ENCODE peak calls at places on chromosome X, in four cellular contexts. One of them, this sample, is unnamed.

GRCh38 chrX:42930951-42931350 is 153.0 kb upstream of the PPP1R2C start:
- DNase-seq in PC-3: no peak
- DNase-seq in hepatocyte: no peak
- DNase-seq in tibial nerve: no peak
- DNase-seq in this sample: no peak

GRCh38 chrX:118901991-118902390 is 72.4 kb upstream of the LONRF3 start:
- DNase-seq in PC-3: no peak
- DNase-seq in hepatocyte: no peak
- DNase-seq in tibial nerve: no peak
- DNase-seq in this sample: no peak

GRCh38 chrX:71244359-71245128 is 9.4 kb downstream of the ZMYM3 start:
- DNase-seq in PC-3: no peak
- DNase-seq in hepatocyte: no peak
- DNase-seq in tibial nerve: no peak
- DNase-seq in this sample: no peak

GRCh38 chrX:135522132-135522530 is 1.7 kb downstream of the INTS6L start:
- DNase-seq in PC-3: no peak
- DNase-seq in hepatocyte: no peak
- DNase-seq in tibial nerve: no peak
- DNase-seq in this sample: no peak

GRCh38 chrX:10783451-10783995 is 163.1 kb upstream of the MID1 start:
- DNase-seq in PC-3: no peak
- DNase-seq in hepatocyte: no peak
- DNase-seq in tibial nerve: no peak
- DNase-seq in this sample: no peak

GRCh38 chrX:130746709-130747347 is 156.2 kb downstream of the ENOX2 start:
- DNase-seq in PC-3: no peak
- DNase-seq in hepatocyte: no peak
- DNase-seq in tibial nerve: no peak
- DNase-seq in this sample: no peak

GRCh38 chrX:13694359-13694758 is 5.4 kb downstream of the RAB9A start:
- DNase-seq in PC-3: no peak
- DNase-seq in hepatocyte: no peak
- DNase-seq in tibial nerve: no peak
- DNase-seq in this sample: no peak

GRCh38 chrX:2478546-2479419 is 22.0 kb downstream of the DHRSX start:
- DNase-seq in PC-3: no peak
- DNase-seq in hepatocyte: no peak
- DNase-seq in tibial nerve: no peak
- DNase-seq in this sample: no peak

GRCh38 chrX:10926404-10926803 is 184.7 kb upstream of the HCCS start:
- DNase-seq in PC-3: no peak
- DNase-seq in hepatocyte: no peak
- DNase-seq in tibial nerve: no peak
- DNase-seq in this sample: no peak

GRCh38 chrX:101409043-101409442 is 1.0 kb downstream of the HNRNPH2 start:
- DNase-seq in PC-3: no peak
- DNase-seq in hepatocyte: peak
- DNase-seq in tibial nerve: no peak
- DNase-seq in this sample: no peak

GRCh38 chrX:66676413-66676812 is 37.5 kb upstream of the EDA2R start:
- DNase-seq in PC-3: no peak
- DNase-seq in hepatocyte: no peak
- DNase-seq in tibial nerve: no peak
- DNase-seq in this sample: peak

GRCh38 chrX:10022580-10023245 is 55.6 kb downstream of the CLDN34 start:
- DNase-seq in PC-3: no peak
- DNase-seq in hepatocyte: no peak
- DNase-seq in tibial nerve: no peak
- DNase-seq in this sample: peak

GRCh38 chrX:11422529-11422857 is 129.3 kb downstream of the AMELX start:
- DNase-seq in PC-3: no peak
- DNase-seq in hepatocyte: no peak
- DNase-seq in tibial nerve: no peak
- DNase-seq in this sample: no peak

GRCh38 chrX:49761481-49761880 is 65.7 kb upstream of the PAGE1 start:
- DNase-seq in PC-3: peak
- DNase-seq in hepatocyte: peak
- DNase-seq in tibial nerve: no peak
- DNase-seq in this sample: peak

GRCh38 chrX:46597208-46597607 is 23.6 kb downstream of the CHST7 start:
- DNase-seq in PC-3: no peak
- DNase-seq in hepatocyte: no peak
- DNase-seq in tibial nerve: no peak
- DNase-seq in this sample: no peak

GRCh38 chrX:46599051-46599560 is 25.5 kb downstream of the CHST7 start:
- DNase-seq in PC-3: peak
- DNase-seq in hepatocyte: no peak
- DNase-seq in tibial nerve: no peak
- DNase-seq in this sample: no peak

GRCh38 chrX:22652596-22652995 is 347.2 kb upstream of the DDX53 start:
- DNase-seq in PC-3: peak
- DNase-seq in hepatocyte: peak
- DNase-seq in tibial nerve: no peak
- DNase-seq in this sample: peak

DNA sequence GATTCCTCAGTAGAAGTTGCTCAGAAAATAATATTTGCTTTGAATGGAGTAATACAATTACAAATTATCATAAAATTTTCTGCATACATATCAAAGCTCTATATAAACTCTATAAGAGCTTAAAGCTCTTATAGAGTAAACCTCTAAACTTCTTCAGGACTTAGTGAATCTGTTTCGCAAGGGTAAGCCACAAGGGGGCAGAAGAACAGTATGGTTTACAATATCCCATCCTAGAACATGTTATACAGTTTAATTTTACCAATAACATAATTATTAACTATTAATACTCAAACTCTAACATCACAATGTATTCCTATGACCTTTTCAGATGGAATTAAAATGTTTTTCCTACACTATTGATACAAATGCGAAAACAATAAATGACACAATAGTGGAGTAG is 33.8 kb upstream of the SPANXN1 start:
- DNase-seq in PC-3: peak
- DNase-seq in hepatocyte: peak
- DNase-seq in tibial nerve: no peak
- DNase-seq in this sample: peak
- TF ChIP-seq CTCF in PC-3: peak
- TF ChIP-seq CTCF in hepatocyte: peak
- TF ChIP-seq CTCF in tibial nerve: peak
- TF ChIP-seq CTCF in this sample: peak

GRCh38 chrX:40247382-40247781 is 149.6 kb upstream of the BCOR start:
- DNase-seq in PC-3: no peak
- DNase-seq in hepatocyte: no peak
- DNase-seq in tibial nerve: no peak
- DNase-seq in this sample: no peak

GRCh38 chrX:40244116-40244515 is 146.4 kb upstream of the BCOR start:
- DNase-seq in PC-3: no peak
- DNase-seq in hepatocyte: no peak
- DNase-seq in tibial nerve: no peak
- DNase-seq in this sample: no peak

GRCh38 chrX:40245411-40246140 is 147.8 kb upstream of the BCOR start:
- DNase-seq in PC-3: no peak
- DNase-seq in hepatocyte: peak
- DNase-seq in tibial nerve: no peak
- DNase-seq in this sample: no peak

GRCh38 chrX:40243699-40244098 is 145.9 kb upstream of the BCOR start:
- DNase-seq in PC-3: no peak
- DNase-seq in hepatocyte: no peak
- DNase-seq in tibial nerve: no peak
- DNase-seq in this sample: no peak

DNA sequence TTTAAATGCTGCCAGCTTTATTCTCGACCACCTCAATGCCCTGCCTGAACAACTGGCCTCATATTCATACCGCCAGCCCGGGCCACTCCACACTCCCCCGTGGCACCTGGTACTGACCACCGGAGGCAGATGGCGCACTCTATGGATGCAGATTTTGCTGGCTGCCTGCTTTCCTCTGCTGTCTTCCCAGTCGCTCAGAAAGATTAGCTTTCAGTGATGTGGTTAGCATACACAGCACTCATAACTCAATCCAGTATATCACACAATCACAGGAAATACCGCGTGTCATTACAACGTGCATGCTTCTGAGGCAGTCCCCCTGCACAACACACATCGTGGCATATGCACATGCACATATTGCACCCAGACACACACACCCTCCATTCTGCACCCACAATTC is 147.2 kb upstream of the BCOR start:
- DNase-seq in PC-3: no peak
- DNase-seq in hepatocyte: no peak
- DNase-seq in tibial nerve: no peak
- DNase-seq in this sample: no peak
- TF ChIP-seq CTCF in PC-3: no peak
- TF ChIP-seq CTCF in hepatocyte: no peak
- TF ChIP-seq CTCF in tibial nerve: no peak
- TF ChIP-seq CTCF in this sample: no peak

GRCh38 chrX:53481816-53482485 is 47.8 kb upstream of the HSD17B10 start:
- DNase-seq in PC-3: peak
- DNase-seq in hepatocyte: peak
- DNase-seq in tibial nerve: peak
- DNase-seq in this sample: peak
- TF ChIP-seq CTCF in PC-3: peak
- TF ChIP-seq CTCF in hepatocyte: peak
- TF ChIP-seq CTCF in tibial nerve: peak
- TF ChIP-seq CTCF in this sample: peak

GRCh38 chrX:18210470-18210869 is 10.2 kb downstream of the BEND2 start:
- DNase-seq in PC-3: peak
- DNase-seq in hepatocyte: no peak
- DNase-seq in tibial nerve: no peak
- DNase-seq in this sample: no peak
- TF ChIP-seq CTCF in PC-3: peak
- TF ChIP-seq CTCF in hepatocyte: peak
- TF ChIP-seq CTCF in tibial nerve: peak
- TF ChIP-seq CTCF in this sample: no peak

DNA sequence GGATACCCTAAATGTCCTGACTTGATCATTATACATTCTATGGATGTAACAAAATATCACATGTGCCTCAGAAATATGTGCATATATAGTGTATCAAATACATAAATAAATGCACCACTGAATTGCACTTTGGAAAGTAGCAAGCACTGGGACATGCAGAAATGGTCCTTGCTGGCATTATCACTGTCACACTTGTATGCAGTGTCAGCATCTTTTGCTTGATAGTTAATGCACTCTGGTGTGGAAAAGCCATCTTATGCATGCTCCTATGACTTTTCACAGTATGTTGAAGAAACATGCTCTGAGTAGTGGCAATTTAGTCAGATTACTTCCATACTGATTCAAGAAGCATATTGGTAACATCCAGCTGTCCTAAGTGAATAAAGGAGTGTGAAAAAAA is 27.5 kb upstream of the REPS2 start:
- DNase-seq in PC-3: no peak
- DNase-seq in hepatocyte: no peak
- DNase-seq in tibial nerve: no peak
- DNase-seq in this sample: no peak
- TF ChIP-seq CTCF in PC-3: no peak
- TF ChIP-seq CTCF in hepatocyte: no peak
- TF ChIP-seq CTCF in tibial nerve: no peak
- TF ChIP-seq CTCF in this sample: no peak

GRCh38 chrX:8688776-8689175 is 43.2 kb downstream of the ANOS1 start:
- DNase-seq in PC-3: no peak
- DNase-seq in hepatocyte: no peak
- DNase-seq in tibial nerve: no peak
- DNase-seq in this sample: no peak
- TF ChIP-seq CTCF in PC-3: no peak
- TF ChIP-seq CTCF in hepatocyte: no peak
- TF ChIP-seq CTCF in tibial nerve: no peak
- TF ChIP-seq CTCF in this sample: no peak